ENCODE peak calls at places on chromosomes 13 and 19, in eight cellular contexts. One of them, this sample, is unnamed.

GRCh38 chr19:14350866-14351265 is 30.4 kb upstream of the ADGRE5 start:
- DNase-seq in mammary epithelial cell: no peak
- DNase-seq in lower lobe of right lung: no peak
- DNase-seq in lung: no peak
- DNase-seq in psoas muscle: no peak
- DNase-seq in AG04450: no peak
- DNase-seq in pancreas: no peak
- DNase-seq in cardiac fibroblast: no peak
- DNase-seq in this sample: no peak

GRCh38 chr13:110340812-110341444 is 33.8 kb downstream of the COL4A2 start:
- DNase-seq in mammary epithelial cell: peak
- DNase-seq in lower lobe of right lung: peak
- DNase-seq in lung: peak
- DNase-seq in psoas muscle: peak
- DNase-seq in AG04450: no peak
- DNase-seq in pancreas: no peak
- DNase-seq in cardiac fibroblast: peak
- DNase-seq in this sample: peak

GRCh38 chr19:47781590-47782318 is 3.3 kb downstream of the SELENOW start:
- DNase-seq in mammary epithelial cell: no peak
- DNase-seq in lower lobe of right lung: no peak
- DNase-seq in lung: peak
- DNase-seq in psoas muscle: peak
- DNase-seq in AG04450: no peak
- DNase-seq in pancreas: no peak
- DNase-seq in cardiac fibroblast: no peak
- DNase-seq in this sample: no peak

GRCh38 chr13:33459702-33460101 is 174.1 kb upstream of the STARD13 start:
- DNase-seq in mammary epithelial cell: no peak
- DNase-seq in lower lobe of right lung: no peak
- DNase-seq in lung: no peak
- DNase-seq in psoas muscle: no peak
- DNase-seq in AG04450: no peak
- DNase-seq in pancreas: no peak
- DNase-seq in cardiac fibroblast: no peak
- DNase-seq in this sample: no peak

GRCh38 chr13:33227927-33228644 is 57.5 kb downstream of the STARD13 start:
- DNase-seq in mammary epithelial cell: no peak
- DNase-seq in lower lobe of right lung: no peak
- DNase-seq in lung: no peak
- DNase-seq in psoas muscle: no peak
- DNase-seq in AG04450: no peak
- DNase-seq in pancreas: no peak
- DNase-seq in cardiac fibroblast: no peak
- DNase-seq in this sample: no peak

GRCh38 chr19:51188227-51188559 is 36.7 kb upstream of the CD33 start:
- DNase-seq in mammary epithelial cell: no peak
- DNase-seq in lower lobe of right lung: no peak
- DNase-seq in lung: no peak
- DNase-seq in psoas muscle: no peak
- DNase-seq in AG04450: no peak
- DNase-seq in pancreas: no peak
- DNase-seq in cardiac fibroblast: no peak
- DNase-seq in this sample: no peak

GRCh38 chr13:99605417-99606321 is 104.4 kb downstream of the TM9SF2 start:
- DNase-seq in mammary epithelial cell: no peak
- DNase-seq in lower lobe of right lung: peak
- DNase-seq in lung: peak
- DNase-seq in psoas muscle: peak
- DNase-seq in AG04450: no peak
- DNase-seq in pancreas: peak
- DNase-seq in cardiac fibroblast: no peak
- DNase-seq in this sample: peak

GRCh38 chr19:41944336-41944735 is 14.8 kb downstream of the RABAC1 start:
- DNase-seq in mammary epithelial cell: no peak
- DNase-seq in lower lobe of right lung: no peak
- DNase-seq in lung: no peak
- DNase-seq in psoas muscle: no peak
- DNase-seq in AG04450: no peak
- DNase-seq in pancreas: no peak
- DNase-seq in cardiac fibroblast: no peak
- DNase-seq in this sample: no peak

GRCh38 chr13:50412046-50412617 is 396.9 kb downstream of the KCNRG start:
- DNase-seq in mammary epithelial cell: no peak
- DNase-seq in lower lobe of right lung: no peak
- DNase-seq in lung: no peak
- DNase-seq in psoas muscle: no peak
- DNase-seq in AG04450: no peak
- DNase-seq in pancreas: no peak
- DNase-seq in cardiac fibroblast: no peak
- DNase-seq in this sample: no peak

GRCh38 chr13:30125422-30126073 is 181.8 kb downstream of the KATNAL1 start:
- DNase-seq in mammary epithelial cell: peak
- DNase-seq in lower lobe of right lung: no peak
- DNase-seq in lung: peak
- DNase-seq in psoas muscle: no peak
- DNase-seq in AG04450: peak
- DNase-seq in pancreas: no peak
- DNase-seq in cardiac fibroblast: peak
- DNase-seq in this sample: no peak

GRCh38 chr13:42333613-42334328 is 61.8 kb downstream of the AKAP11 start:
- DNase-seq in mammary epithelial cell: peak
- DNase-seq in lower lobe of right lung: no peak
- DNase-seq in lung: no peak
- DNase-seq in psoas muscle: no peak
- DNase-seq in AG04450: no peak
- DNase-seq in pancreas: no peak
- DNase-seq in cardiac fibroblast: peak
- DNase-seq in this sample: no peak

GRCh38 chr19:45150731-45151725 is 9.8 kb downstream of the NKPD1 start:
- DNase-seq in mammary epithelial cell: peak
- DNase-seq in lower lobe of right lung: no peak
- DNase-seq in lung: no peak
- DNase-seq in psoas muscle: no peak
- DNase-seq in AG04450: no peak
- DNase-seq in pancreas: peak
- DNase-seq in cardiac fibroblast: no peak
- DNase-seq in this sample: peak

GRCh38 chr13:46168341-46168740 is 13.6 kb downstream of the LCP1 start:
- DNase-seq in mammary epithelial cell: peak
- DNase-seq in lower lobe of right lung: peak
- DNase-seq in lung: no peak
- DNase-seq in psoas muscle: no peak
- DNase-seq in AG04450: no peak
- DNase-seq in pancreas: no peak
- DNase-seq in cardiac fibroblast: peak
- DNase-seq in this sample: no peak

GRCh38 chr19:46303702-46304397 is 7.0 kb downstream of the HIF3A start:
- DNase-seq in mammary epithelial cell: peak
- DNase-seq in lower lobe of right lung: peak
- DNase-seq in lung: peak
- DNase-seq in psoas muscle: peak
- DNase-seq in AG04450: no peak
- DNase-seq in pancreas: peak
- DNase-seq in cardiac fibroblast: peak
- DNase-seq in this sample: peak

GRCh38 chr13:66210677-66211076 is 1019.5 kb downstream of the PCDH9 start:
- DNase-seq in mammary epithelial cell: no peak
- DNase-seq in lower lobe of right lung: no peak
- DNase-seq in lung: no peak
- DNase-seq in psoas muscle: no peak
- DNase-seq in AG04450: peak
- DNase-seq in pancreas: no peak
- DNase-seq in cardiac fibroblast: peak
- DNase-seq in this sample: no peak

GRCh38 chr19:46296722-46297431 is at the start of gene HIF3A:
- DNase-seq in mammary epithelial cell: no peak
- DNase-seq in lower lobe of right lung: peak
- DNase-seq in lung: peak
- DNase-seq in psoas muscle: no peak
- DNase-seq in AG04450: no peak
- DNase-seq in pancreas: peak
- DNase-seq in cardiac fibroblast: no peak
- DNase-seq in this sample: peak

GRCh38 chr13:110913911-110914292 is 967 bp downstream of the ANKRD10 start:
- DNase-seq in mammary epithelial cell: peak
- DNase-seq in lower lobe of right lung: no peak
- DNase-seq in lung: no peak
- DNase-seq in psoas muscle: no peak
- DNase-seq in AG04450: no peak
- DNase-seq in pancreas: no peak
- DNase-seq in cardiac fibroblast: no peak
- DNase-seq in this sample: no peak

DNA sequence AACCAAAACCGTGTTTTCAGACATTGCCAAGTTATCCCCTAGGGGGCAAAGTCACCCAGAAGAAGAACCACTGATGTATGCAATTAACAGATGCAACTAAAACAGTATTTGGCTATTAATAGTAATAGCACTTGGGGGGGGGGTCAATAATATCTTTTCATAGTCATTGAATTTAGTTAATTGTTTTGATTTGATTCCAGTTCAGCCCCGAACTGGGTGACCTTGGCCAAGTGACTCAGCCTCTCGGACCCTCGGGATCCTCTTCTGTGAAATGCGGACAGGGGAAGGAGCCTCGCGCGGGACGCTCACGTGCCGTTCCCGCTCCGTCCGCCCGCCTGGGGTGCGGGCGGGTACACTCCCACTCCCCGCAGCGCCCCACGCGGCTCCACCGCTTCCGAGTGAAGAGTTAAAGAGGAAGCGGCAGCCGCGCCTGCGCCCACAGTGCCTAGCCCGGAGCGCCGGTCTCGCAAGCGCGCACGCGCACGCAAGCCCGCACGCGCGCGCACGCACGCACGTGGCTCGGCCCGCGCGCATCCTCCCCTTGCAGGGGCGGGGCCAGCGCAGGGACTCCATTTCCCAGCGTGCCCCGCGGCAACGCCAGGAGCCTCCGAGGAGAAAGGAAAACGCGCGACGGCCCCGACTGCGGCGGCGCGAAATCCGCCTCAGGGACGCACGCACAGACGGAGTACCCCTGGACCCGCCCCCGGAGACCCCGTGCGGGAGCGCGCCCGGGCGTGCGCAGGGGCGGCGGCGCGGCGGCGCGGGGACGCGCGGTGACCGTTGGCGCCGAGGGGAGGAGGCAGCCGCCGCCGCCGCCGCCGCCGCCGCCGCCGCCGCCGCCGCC is at the start of gene DAZAP1:
- DNase-seq in mammary epithelial cell: peak
- DNase-seq in lower lobe of right lung: peak
- DNase-seq in lung: peak
- DNase-seq in psoas muscle: peak
- DNase-seq in AG04450: peak
- DNase-seq in pancreas: peak
- DNase-seq in cardiac fibroblast: peak
- DNase-seq in this sample: peak
- H3K4me3 ChIP-seq in mammary epithelial cell: peak
- H3K4me3 ChIP-seq in lower lobe of right lung: peak
- H3K4me3 ChIP-seq in lung: peak
- H3K4me3 ChIP-seq in psoas muscle: peak
- H3K4me3 ChIP-seq in AG04450: peak
- H3K4me3 ChIP-seq in pancreas: peak
- H3K4me3 ChIP-seq in cardiac fibroblast: peak
- H3K4me3 ChIP-seq in this sample: peak

DNA sequence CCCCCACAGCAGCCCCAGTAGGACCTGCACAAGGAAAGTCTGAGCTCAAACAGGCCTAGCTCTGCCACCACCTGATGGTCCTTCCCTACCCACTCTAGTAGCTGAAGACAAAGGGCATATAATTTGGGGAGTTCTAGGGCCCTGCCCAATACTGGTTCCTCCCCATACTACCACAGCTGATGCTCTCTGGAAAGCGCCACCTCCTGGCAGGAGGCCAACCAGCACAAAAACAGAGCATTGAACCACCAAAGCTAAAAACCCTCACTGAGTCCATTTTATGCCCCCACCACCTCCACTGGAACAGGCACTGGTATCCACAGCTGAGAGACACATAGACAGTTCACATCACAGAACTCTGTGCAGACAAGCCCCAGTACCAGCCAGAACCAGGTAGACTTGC is 1276.8 kb downstream of the OLFM4 start:
- DNase-seq in mammary epithelial cell: no peak
- DNase-seq in lower lobe of right lung: no peak
- DNase-seq in lung: no peak
- DNase-seq in psoas muscle: no peak
- DNase-seq in AG04450: no peak
- DNase-seq in pancreas: no peak
- DNase-seq in cardiac fibroblast: no peak
- DNase-seq in this sample: no peak
- TF ChIP-seq CTCF in mammary epithelial cell: no peak
- TF ChIP-seq CTCF in lower lobe of right lung: no peak
- TF ChIP-seq CTCF in lung: no peak
- TF ChIP-seq CTCF in psoas muscle: no peak
- TF ChIP-seq CTCF in AG04450: no peak
- TF ChIP-seq CTCF in pancreas: no peak
- TF ChIP-seq CTCF in cardiac fibroblast: no peak
- TF ChIP-seq CTCF in this sample: no peak

GRCh38 chr19:18414504-18415176 is 4.6 kb upstream of the SSBP4 start:
- DNase-seq in mammary epithelial cell: peak
- DNase-seq in lower lobe of right lung: peak
- DNase-seq in lung: no peak
- DNase-seq in psoas muscle: no peak
- DNase-seq in AG04450: no peak
- DNase-seq in pancreas: peak
- DNase-seq in cardiac fibroblast: peak
- DNase-seq in this sample: peak
- H3K4me3 ChIP-seq in mammary epithelial cell: no peak
- H3K4me3 ChIP-seq in lower lobe of right lung: peak
- H3K4me3 ChIP-seq in lung: no peak
- H3K4me3 ChIP-seq in psoas muscle: peak
- H3K4me3 ChIP-seq in AG04450: peak
- H3K4me3 ChIP-seq in pancreas: no peak
- H3K4me3 ChIP-seq in cardiac fibroblast: peak
- H3K4me3 ChIP-seq in this sample: peak

GRCh38 chr13:76017861-76018556 is 381.9 kb downstream of the LMO7 start:
- DNase-seq in mammary epithelial cell: no peak
- DNase-seq in lower lobe of right lung: no peak
- DNase-seq in lung: no peak
- DNase-seq in psoas muscle: no peak
- DNase-seq in AG04450: no peak
- DNase-seq in pancreas: no peak
- DNase-seq in cardiac fibroblast: no peak
- DNase-seq in this sample: no peak

GRCh38 chr13:76014618-76015315 is 378.6 kb downstream of the LMO7 start:
- DNase-seq in mammary epithelial cell: peak
- DNase-seq in lower lobe of right lung: no peak
- DNase-seq in lung: no peak
- DNase-seq in psoas muscle: no peak
- DNase-seq in AG04450: no peak
- DNase-seq in pancreas: no peak
- DNase-seq in cardiac fibroblast: peak
- DNase-seq in this sample: no peak

GRCh38 chr13:76020421-76020955 is 384.4 kb downstream of the LMO7 start:
- DNase-seq in mammary epithelial cell: no peak
- DNase-seq in lower lobe of right lung: no peak
- DNase-seq in lung: no peak
- DNase-seq in psoas muscle: no peak
- DNase-seq in AG04450: no peak
- DNase-seq in pancreas: no peak
- DNase-seq in cardiac fibroblast: no peak
- DNase-seq in this sample: no peak

GRCh38 chr13:76019421-76020044 is 383.4 kb downstream of the LMO7 start:
- DNase-seq in mammary epithelial cell: no peak
- DNase-seq in lower lobe of right lung: peak
- DNase-seq in lung: no peak
- DNase-seq in psoas muscle: no peak
- DNase-seq in AG04450: no peak
- DNase-seq in pancreas: no peak
- DNase-seq in cardiac fibroblast: no peak
- DNase-seq in this sample: peak

GRCh38 chr13:76016799-76017198 is 380.7 kb downstream of the LMO7 start:
- DNase-seq in mammary epithelial cell: peak
- DNase-seq in lower lobe of right lung: peak
- DNase-seq in lung: no peak
- DNase-seq in psoas muscle: no peak
- DNase-seq in AG04450: no peak
- DNase-seq in pancreas: no peak
- DNase-seq in cardiac fibroblast: peak
- DNase-seq in this sample: no peak
- TF ChIP-seq CTCF in mammary epithelial cell: peak
- TF ChIP-seq CTCF in lower lobe of right lung: peak
- TF ChIP-seq CTCF in lung: no peak
- TF ChIP-seq CTCF in psoas muscle: no peak
- TF ChIP-seq CTCF in AG04450: peak
- TF ChIP-seq CTCF in pancreas: no peak
- TF ChIP-seq CTCF in cardiac fibroblast: peak
- TF ChIP-seq CTCF in this sample: peak

This sample was measured in kidney.